ENCODE peak calls at places on chromosome 20, in five cellular contexts. One of them, this sample, is unnamed.

GRCh38 chr20:33490934-33491656 is 1.2 kb downstream of the CBFA2T2 start:
- DNase-seq in lower lobe of right lung: no peak
- DNase-seq in nephron progenitor cell: no peak
- DNase-seq in H1: no peak
- DNase-seq in HCT116: no peak
- DNase-seq in this sample: no peak

GRCh38 chr20:2108987-2109386 is 7.4 kb downstream of the STK35 start:
- DNase-seq in nephron progenitor cell: no peak
- DNase-seq in lower lobe of right lung: no peak
- DNase-seq in HCT116: peak; percentile 7
- DNase-seq in H1: no peak
- DNase-seq in this sample: no peak

GRCh38 chr20:32681175-32682084 is 7.7 kb upstream of the C20orf203 start:
- DNase-seq in lower lobe of right lung: no peak
- DNase-seq in HCT116: no peak
- DNase-seq in H1: peak; percentile 67
- DNase-seq in nephron progenitor cell: peak; percentile 29
- DNase-seq in this sample: peak; percentile 58

GRCh38 chr20:5001174-5002076 is at the start of gene SLC23A2:
- DNase-seq in H1: peak; percentile 75
- DNase-seq in HCT116: no peak
- DNase-seq in lower lobe of right lung: peak; percentile 62
- DNase-seq in nephron progenitor cell: peak; percentile 61
- DNase-seq in this sample: peak; percentile 53

GRCh38 chr20:50392138-50392866 is 117.9 kb upstream of the PTPN1 start:
- DNase-seq in H1: no peak
- DNase-seq in HCT116: no peak
- DNase-seq in nephron progenitor cell: no peak
- DNase-seq in lower lobe of right lung: no peak
- DNase-seq in this sample: no peak

GRCh38 chr20:58542411-58543095 is 27.4 kb upstream of the APCDD1L start:
- DNase-seq in HCT116: peak; percentile 7
- DNase-seq in H1: peak; percentile 40
- DNase-seq in lower lobe of right lung: no peak
- DNase-seq in nephron progenitor cell: peak; percentile 32
- DNase-seq in this sample: no peak

GRCh38 chr20:62215020-62215990 is 4.8 kb downstream of the HRH3 start:
- DNase-seq in lower lobe of right lung: no peak
- DNase-seq in nephron progenitor cell: no peak
- DNase-seq in HCT116: no peak
- DNase-seq in H1: no peak
- DNase-seq in this sample: no peak

GRCh38 chr20:60046011-60046413 is 87.8 kb downstream of the CDH26 start:
- DNase-seq in HCT116: no peak
- DNase-seq in H1: no peak
- DNase-seq in nephron progenitor cell: no peak
- DNase-seq in lower lobe of right lung: no peak
- DNase-seq in this sample: no peak

GRCh38 chr20:10221022-10221421 is 2.4 kb downstream of the SNAP25 start:
- DNase-seq in H1: no peak
- DNase-seq in lower lobe of right lung: no peak
- DNase-seq in nephron progenitor cell: no peak
- DNase-seq in HCT116: no peak
- DNase-seq in this sample: no peak

GRCh38 chr20:4304601-4305000 is 289.2 kb upstream of the RNF24 start:
- DNase-seq in H1: no peak
- DNase-seq in lower lobe of right lung: no peak
- DNase-seq in nephron progenitor cell: no peak
- DNase-seq in HCT116: no peak
- DNase-seq in this sample: no peak

GRCh38 chr20:2729251-2729713 is 36.7 kb downstream of the EBF4 start:
- DNase-seq in lower lobe of right lung: no peak
- DNase-seq in nephron progenitor cell: no peak
- DNase-seq in H1: no peak
- DNase-seq in HCT116: no peak
- DNase-seq in this sample: peak; percentile 38

GRCh38 chr20:42852691-42853090 is 337.0 kb downstream of the PTPRT start:
- DNase-seq in nephron progenitor cell: no peak
- DNase-seq in HCT116: no peak
- DNase-seq in H1: no peak
- DNase-seq in lower lobe of right lung: no peak
- DNase-seq in this sample: no peak

GRCh38 chr20:63309261-63310071 is 16.5 kb downstream of the COL20A1 start:
- DNase-seq in nephron progenitor cell: peak; percentile 77
- DNase-seq in lower lobe of right lung: no peak
- DNase-seq in H1: peak; percentile 83
- DNase-seq in HCT116: no peak
- DNase-seq in this sample: peak; percentile 78

GRCh38 chr20:6590891-6591679 is 176.4 kb upstream of the BMP2 start:
- DNase-seq in H1: no peak
- DNase-seq in HCT116: no peak
- DNase-seq in nephron progenitor cell: no peak
- DNase-seq in lower lobe of right lung: no peak
- DNase-seq in this sample: no peak

GRCh38 chr20:33947709-33948295 is 45.9 kb upstream of the RALY start:
- DNase-seq in nephron progenitor cell: peak; percentile 14
- DNase-seq in lower lobe of right lung: no peak
- DNase-seq in HCT116: peak; percentile 89
- DNase-seq in H1: peak; percentile 82
- DNase-seq in this sample: peak; percentile 80

GRCh38 chr20:3238616-3239025 is 369 bp downstream of the SLC4A11 start:
- DNase-seq in lower lobe of right lung: no peak
- DNase-seq in HCT116: no peak
- DNase-seq in H1: no peak
- DNase-seq in nephron progenitor cell: peak; percentile 57
- DNase-seq in this sample: no peak

GRCh38 chr20:51446230-51446629 is 96.3 kb downstream of the NFATC2 start:
- DNase-seq in nephron progenitor cell: no peak
- DNase-seq in lower lobe of right lung: no peak
- DNase-seq in H1: no peak
- DNase-seq in HCT116: no peak
- DNase-seq in this sample: no peak

GRCh38 chr20:62918830-62919229 is 7.5 kb downstream of the DIDO1 start:
- DNase-seq in HCT116: no peak
- DNase-seq in H1: no peak
- DNase-seq in nephron progenitor cell: no peak
- DNase-seq in lower lobe of right lung: peak; percentile 29
- DNase-seq in this sample: no peak

GRCh38 chr20:24643731-24644130 is 174.3 kb downstream of the SYNDIG1 start:
- DNase-seq in lower lobe of right lung: no peak
- DNase-seq in H1: no peak
- DNase-seq in HCT116: no peak
- DNase-seq in nephron progenitor cell: no peak
- DNase-seq in this sample: no peak

GRCh38 chr20:58340853-58341252 is 31.3 kb downstream of the RAB22A start:
- DNase-seq in H1: no peak
- DNase-seq in nephron progenitor cell: no peak
- DNase-seq in lower lobe of right lung: no peak
- DNase-seq in HCT116: no peak
- DNase-seq in this sample: no peak

GRCh38 chr20:38258545-38259223 is 1.9 kb downstream of the KIAA1755 start:
- DNase-seq in nephron progenitor cell: no peak
- DNase-seq in lower lobe of right lung: no peak
- DNase-seq in HCT116: no peak
- DNase-seq in H1: no peak
- DNase-seq in this sample: no peak

GRCh38 chr20:47740225-47741184 is 44.8 kb downstream of the SULF2 start:
- DNase-seq in H1: no peak
- DNase-seq in lower lobe of right lung: peak; percentile 78
- DNase-seq in HCT116: peak; percentile 31
- DNase-seq in nephron progenitor cell: no peak
- DNase-seq in this sample: no peak

DNA sequence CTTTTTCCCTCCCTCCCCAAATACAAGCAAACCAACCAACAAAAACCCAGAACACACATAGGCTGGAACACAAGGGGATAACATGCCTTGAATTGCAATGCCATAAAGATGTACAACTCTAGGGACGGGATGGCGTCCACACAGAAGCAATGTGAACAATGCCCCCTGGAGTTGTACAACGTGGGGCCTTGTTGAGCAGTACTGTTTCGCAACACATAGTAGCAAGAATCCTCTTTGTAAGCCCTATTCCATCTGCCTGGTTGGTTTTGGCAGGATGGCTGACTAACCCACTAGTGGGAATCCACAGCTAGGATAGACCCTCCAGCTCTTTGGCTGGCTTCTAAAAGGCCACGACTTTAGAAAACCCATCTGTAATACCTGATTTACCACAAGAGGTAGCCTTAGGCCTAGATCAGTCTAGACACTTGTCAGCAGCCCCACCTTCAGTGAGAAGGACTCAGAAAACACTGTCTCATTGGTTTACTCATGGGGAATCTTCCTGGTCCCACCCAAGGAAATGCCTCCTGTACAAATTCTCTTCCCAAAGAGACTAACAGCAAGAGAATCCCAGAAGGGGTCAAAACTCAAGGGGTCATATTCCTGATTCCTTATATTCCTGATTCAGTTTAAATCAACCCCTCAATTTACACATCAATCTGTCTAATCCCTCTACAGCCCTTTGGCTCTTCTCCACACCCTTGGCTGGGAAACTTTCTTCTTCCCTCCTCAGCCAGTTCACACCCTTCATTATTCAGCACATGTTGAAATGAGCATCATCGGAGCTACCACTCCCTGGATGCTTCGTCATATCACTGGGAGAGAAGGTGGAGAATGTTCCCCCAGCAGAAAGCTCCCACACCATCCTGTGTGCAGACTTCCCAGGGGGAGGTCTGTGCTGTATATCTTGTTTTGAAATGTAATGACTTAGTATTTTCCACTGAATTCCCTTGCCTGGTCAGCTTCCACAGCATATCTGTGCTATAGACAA is 622.4 kb upstream of the FLRT3 start:
- DNase-seq in nephron progenitor cell: no peak
- DNase-seq in lower lobe of right lung: no peak
- DNase-seq in HCT116: no peak
- DNase-seq in H1: no peak
- DNase-seq in this sample: no peak
- TF ChIP-seq CTCF in nephron progenitor cell: no peak
- TF ChIP-seq CTCF in lower lobe of right lung: no peak
- TF ChIP-seq CTCF in HCT116: no peak
- TF ChIP-seq CTCF in H1: no peak
- TF ChIP-seq CTCF in this sample: peak; percentile 13

GRCh38 chr20:11716239-11716944 is 201.3 kb upstream of the BTBD3 start:
- DNase-seq in HCT116: peak; percentile 65
- DNase-seq in lower lobe of right lung: no peak
- DNase-seq in nephron progenitor cell: peak; percentile 10
- DNase-seq in H1: no peak
- DNase-seq in this sample: peak; percentile 15
- TF ChIP-seq CTCF in HCT116: peak; percentile 62
- TF ChIP-seq CTCF in lower lobe of right lung: peak; percentile 9
- TF ChIP-seq CTCF in nephron progenitor cell: peak; percentile 50
- TF ChIP-seq CTCF in H1: peak; percentile 39
- TF ChIP-seq CTCF in this sample: peak; percentile 35

DNA sequence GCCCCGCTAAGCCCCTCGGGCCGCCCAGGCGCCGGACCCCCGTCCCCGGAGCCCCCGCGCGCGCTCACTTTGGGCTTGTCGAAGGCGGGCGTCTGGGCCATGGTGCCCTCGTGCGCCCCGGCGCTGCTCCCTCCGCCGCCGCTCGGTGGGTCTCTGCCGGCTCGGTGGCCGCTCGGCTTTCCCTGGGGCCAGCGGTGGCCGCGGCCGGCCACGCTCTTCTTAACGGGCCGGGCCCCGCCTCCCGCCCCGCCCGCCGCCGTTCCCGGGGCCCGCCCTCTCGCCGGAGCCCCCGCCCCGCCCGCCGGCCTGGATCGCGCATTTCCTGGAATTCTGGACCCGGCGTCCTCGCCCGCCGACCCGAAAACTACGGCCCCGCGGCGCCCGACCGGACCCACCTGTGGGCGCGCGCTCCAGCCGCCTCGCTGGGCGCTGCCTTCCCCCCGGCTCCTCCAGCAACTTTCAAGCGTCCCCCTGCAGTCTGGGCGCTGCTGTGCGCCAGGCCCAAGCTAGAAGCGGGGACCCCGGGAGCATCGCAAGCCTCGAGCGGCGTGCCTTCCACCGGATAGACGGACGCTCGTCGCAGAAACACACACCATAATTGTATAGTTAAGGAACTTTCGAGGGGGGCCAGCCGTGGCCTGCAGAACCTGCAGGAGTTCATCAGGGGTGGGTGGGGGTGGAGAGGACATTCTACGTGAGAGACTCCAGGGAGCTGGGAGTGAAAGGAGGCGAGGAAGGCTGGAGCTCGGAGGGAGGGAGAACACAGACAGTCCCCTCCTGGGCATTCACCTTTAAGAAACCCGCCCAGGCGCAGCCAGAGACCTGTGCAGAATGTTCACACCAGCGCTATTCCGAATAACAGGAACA is at the start of gene ADA:
- DNase-seq in HCT116: no peak
- DNase-seq in H1: peak; percentile 82
- DNase-seq in lower lobe of right lung: peak; percentile 72
- DNase-seq in nephron progenitor cell: peak; percentile 77
- DNase-seq in this sample: peak; percentile 58
- TF ChIP-seq CTCF in HCT116: no peak
- TF ChIP-seq CTCF in H1: no peak
- TF ChIP-seq CTCF in lower lobe of right lung: no peak
- TF ChIP-seq CTCF in nephron progenitor cell: no peak
- TF ChIP-seq CTCF in this sample: no peak

GRCh38 chr20:17750722-17751045 is 50.9 kb downstream of the BANF2 start:
- DNase-seq in HCT116: no peak
- DNase-seq in H1: no peak
- DNase-seq in lower lobe of right lung: no peak
- DNase-seq in nephron progenitor cell: no peak
- DNase-seq in this sample: no peak
- TF ChIP-seq CTCF in HCT116: no peak
- TF ChIP-seq CTCF in H1: no peak
- TF ChIP-seq CTCF in lower lobe of right lung: no peak
- TF ChIP-seq CTCF in nephron progenitor cell: no peak
- TF ChIP-seq CTCF in this sample: no peak

DNA sequence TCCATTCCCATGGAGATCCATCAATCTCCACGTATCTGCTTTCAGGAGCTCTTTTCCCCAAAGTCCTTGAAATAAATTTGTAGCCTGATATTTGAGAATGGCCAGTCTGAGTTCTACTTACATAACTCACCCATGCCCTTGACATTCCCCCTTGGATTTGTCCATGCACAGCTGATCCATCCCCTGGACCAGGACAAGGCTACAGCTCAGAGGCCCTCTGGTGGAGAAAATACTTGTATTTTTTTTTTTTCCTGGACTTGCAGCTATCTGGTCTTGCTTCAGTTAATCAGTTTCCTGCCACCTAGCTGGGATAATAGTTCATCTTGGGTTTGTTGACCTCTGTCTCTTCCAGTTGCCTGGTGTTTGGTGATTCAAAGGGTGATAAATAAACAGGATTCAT is 467.6 kb downstream of the DHX35 start:
- DNase-seq in nephron progenitor cell: no peak
- DNase-seq in HCT116: no peak
- DNase-seq in H1: no peak
- DNase-seq in lower lobe of right lung: no peak
- DNase-seq in this sample: peak; percentile 22
- TF ChIP-seq CTCF in nephron progenitor cell: peak; percentile 41
- TF ChIP-seq CTCF in HCT116: peak; percentile 23
- TF ChIP-seq CTCF in H1: peak; percentile 10
- TF ChIP-seq CTCF in lower lobe of right lung: peak; percentile 20
- TF ChIP-seq CTCF in this sample: peak; percentile 43